ENCODE peak calls at places on chromosomes 11 and 22, in four cellular contexts. D is K562, K is GM12891, A is GM12878. N is an unnamed sample.

GRCh38 chr22:17250380-17251129 is 31.3 kb upstream of the ADA2 start:
- DNase-seq in D (no peak), K (no peak), A (no peak), N (no peak)

GRCh38 chr11:66910669-66911068 is 47.5 kb downstream of the PC start:
- DNase-seq in D (no peak), K (no peak), A (no peak), N (no peak)

GRCh38 chr11:2728663-2729332 is 29.0 kb upstream of the KCNQ1OT1 start:
- DNase-seq in D (no peak), K (no peak), A (no peak), N (no peak)

GRCh38 chr11:65204646-65205601 is 23.2 kb downstream of the CAPN1 start:
- DNase-seq in D (peak), K (peak), A (no peak), N (no peak)

GRCh38 chr11:123654566-123655081 is at the start of gene SCN3B:
- DNase-seq in D (peak), K (peak), A (no peak), N (no peak)

GRCh38 chr11:15157181-15157580 is 42.5 kb downstream of the INSC start:
- DNase-seq in D (no peak), K (no peak), A (no peak), N (no peak)

GRCh38 chr11:6022954-6023353 is 7.6 kb downstream of the OR56A1 start:
- DNase-seq in D (peak), K (no peak), A (peak), N (peak)

GRCh38 chr22:47631571-47632102 is 869.2 kb downstream of the TBC1D22A start:
- DNase-seq in D (peak), K (no peak), A (no peak), N (no peak)

GRCh38 chr22:42459273-42460040 is 27.3 kb upstream of the NFAM1 start:
- DNase-seq in D (peak), K (no peak), A (no peak), N (no peak)

GRCh38 chr11:121482231-121483129 is 29.7 kb upstream of the SORL1-AS1 start:
- DNase-seq in D (no peak), K (no peak), A (peak), N (no peak)

GRCh38 chr11:114195981-114196731 is 100.0 kb upstream of the NNMT start:
- DNase-seq in D (peak), K (no peak), A (no peak), N (no peak)

GRCh38 chr11:65452806-65453490 is 30.4 kb downstream of the NEAT1 start:
- DNase-seq in D (no peak), K (no peak), A (no peak), N (no peak)

GRCh38 chr11:45399166-45399565 is 113.0 kb upstream of the SYT13 start:
- DNase-seq in D (no peak), K (no peak), A (no peak), N (no peak)

GRCh38 chr11:129681344-129682114 is 134.1 kb upstream of the TMEM45B start:
- DNase-seq in D (no peak), K (no peak), A (no peak), N (no peak)

GRCh38 chr11:10693509-10694071 is at the start of gene IRAG1:
- DNase-seq in D (no peak), K (no peak), A (no peak), N (no peak)
- TF ChIP-seq SPI1 in D (no peak), K (no peak), A (no peak), N (no peak)

GRCh38 chr11:93025558-93026255 is 56.3 kb downstream of the MTNR1B start:
- DNase-seq in D (no peak), K (no peak), A (no peak), N (no peak)

GRCh38 chr11:93024376-93024775 is 54.9 kb downstream of the MTNR1B start:
- DNase-seq in D (no peak), K (no peak), A (no peak), N (no peak)

GRCh38 chr11:93016595-93016994 is 47.1 kb downstream of the MTNR1B start:
- DNase-seq in D (no peak), K (no peak), A (no peak), N (no peak)

GRCh38 chr11:93017821-93018690 is 48.6 kb downstream of the MTNR1B start:
- DNase-seq in D (no peak), K (no peak), A (no peak), N (no peak)

GRCh38 chr11:93020248-93021088 is 51.0 kb downstream of the MTNR1B start:
- DNase-seq in D (no peak), K (no peak), A (no peak), N (no peak)
- TF ChIP-seq SPI1 in D (no peak), K (no peak), A (no peak), N (no peak)

DNA sequence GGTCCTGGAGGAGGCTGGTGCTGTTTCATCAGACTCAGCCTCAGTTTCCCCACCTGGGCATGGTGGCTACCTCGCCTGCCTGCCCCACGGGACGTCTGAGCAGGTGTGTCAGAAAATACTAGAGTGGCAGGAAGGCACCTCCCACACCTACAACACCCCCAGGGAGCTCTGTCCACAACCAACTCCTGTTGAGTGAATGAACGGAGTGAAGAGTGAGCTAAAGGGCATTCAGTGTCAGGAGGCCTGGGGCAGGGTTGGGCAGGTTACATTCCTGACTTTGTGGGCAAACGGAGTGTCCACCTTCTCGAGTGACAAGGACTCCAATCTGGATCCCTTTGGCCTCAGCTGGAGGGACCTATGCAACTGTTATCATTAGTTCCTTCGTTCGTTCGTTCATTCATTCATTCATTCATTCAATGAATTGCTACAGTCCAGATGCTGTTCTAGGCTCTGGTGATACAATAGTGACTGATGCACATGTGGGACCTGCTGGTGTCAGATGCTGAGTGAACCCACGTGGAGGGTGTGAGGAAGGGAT is 195.2 kb downstream of the CTTN start:
- DNase-seq in D (no peak), K (no peak), A (no peak), N (no peak)
- TF ChIP-seq SPI1 in D (no peak), K (no peak), A (no peak), N (no peak)

DNA sequence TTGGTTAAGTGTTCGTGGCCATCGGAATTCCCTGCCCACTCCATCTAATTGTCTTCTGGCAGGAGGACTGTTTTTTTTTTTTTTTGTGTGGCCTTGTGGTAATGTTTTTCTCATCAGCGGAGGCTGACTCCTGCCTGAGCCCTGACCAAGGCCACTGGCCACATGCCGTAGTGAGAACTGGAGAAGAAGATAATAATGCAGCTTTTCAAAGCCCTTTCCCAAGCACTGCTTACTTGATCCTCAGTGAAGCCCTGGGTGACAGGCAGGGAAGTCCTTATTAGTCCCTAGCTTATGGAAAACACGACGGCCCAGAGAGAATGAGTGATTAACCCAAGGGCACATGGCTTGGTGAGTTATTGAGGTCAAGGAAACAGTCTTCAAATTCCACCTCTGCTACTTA is 71.2 kb downstream of the ADM start:
- DNase-seq in D (no peak), K (no peak), A (no peak), N (no peak)
- TF ChIP-seq SPI1 in D (no peak), K (no peak), A (no peak), N (no peak)

DNA sequence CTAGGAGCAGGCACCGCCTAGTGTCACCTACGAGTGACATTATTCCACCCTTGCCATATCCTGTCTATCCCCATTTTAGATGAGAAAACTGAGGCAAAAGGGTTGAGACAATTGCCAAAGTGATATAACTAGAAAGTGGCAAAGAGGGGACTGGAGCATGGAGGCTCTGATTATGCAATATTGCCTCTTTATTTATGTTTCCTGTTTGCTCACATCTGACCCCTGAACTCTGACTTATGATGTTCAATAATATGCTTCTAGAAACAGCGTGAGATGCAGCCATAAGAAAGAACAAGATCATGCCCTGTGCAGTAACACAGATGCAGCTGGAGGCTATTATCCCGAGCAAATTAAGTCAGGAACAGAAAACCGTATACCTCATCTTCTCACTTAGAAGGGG is 7.7 kb downstream of the ELF5 start:
- DNase-seq in D (no peak), K (no peak), A (no peak), N (no peak)
- TF ChIP-seq SPI1 in D (no peak), K (no peak), A (no peak), N (no peak)

GRCh38 chr22:45334528-45334927 is 24.8 kb downstream of the FAM118A start:
- DNase-seq in D (no peak), K (no peak), A (no peak), N (no peak)

GRCh38 chr22:45335021-45335818 is 25.5 kb downstream of the FAM118A start:
- DNase-seq in D (no peak), K (no peak), A (no peak), N (no peak)

GRCh38 chr22:45337536-45337935 is 27.8 kb downstream of the FAM118A start:
- DNase-seq in D (no peak), K (no peak), A (no peak), N (no peak)

GRCh38 chr22:45336971-45337431 is 27.3 kb downstream of the FAM118A start:
- DNase-seq in D (no peak), K (no peak), A (no peak), N (no peak)

GRCh38 chr22:45335854-45336492 is 26.2 kb downstream of the FAM118A start:
- DNase-seq in D (no peak), K (no peak), A (no peak), N (no peak)
- TF ChIP-seq SPI1 in D (no peak), K (no peak), A (no peak), N (no peak)

N was measured in HL-60.